ENCODE peak calls at places on chromosome 10, in four cellular contexts. M is IMR-90, F is H9, P is H1. J is an unnamed sample.

GRCh38 chr10:98910048-98910447 is 325.6 kb downstream of the HPSE2 start:
- DNase-seq in M (peak; percentile 24), F (no peak), P (no peak), J (peak; percentile 73)

GRCh38 chr10:101244321-101245050 is 15.2 kb upstream of the LBX1 start:
- DNase-seq in M (peak; percentile 88), F (no peak), P (no peak), J (no peak)

GRCh38 chr10:26448706-26449435 is 10.7 kb downstream of the APBB1IP start:
- DNase-seq in M (no peak), F (no peak), P (no peak), J (no peak)

GRCh38 chr10:128210215-128211063 is 84.2 kb upstream of the MKI67 start:
- DNase-seq in M (no peak), F (peak; percentile 71), P (peak; percentile 88), J (peak; percentile 55)

GRCh38 chr10:131789516-131789915 is 111.3 kb upstream of the PPP2R2D start:
- DNase-seq in M (no peak), F (peak; percentile 12), P (no peak), J (no peak)

GRCh38 chr10:86355571-86356038 is 11.0 kb downstream of the GRID1 start:
- DNase-seq in M (no peak), F (no peak), P (no peak), J (no peak)

GRCh38 chr10:132447446-132448247 is 50.6 kb downstream of the PWWP2B start:
- DNase-seq in M (peak; percentile 71), F (peak; percentile 75), P (no peak), J (peak; percentile 87)

GRCh38 chr10:60142736-60143135 is 236.4 kb upstream of the CCDC6 start:
- DNase-seq in M (no peak), F (no peak), P (no peak), J (no peak)

GRCh38 chr10:15168296-15168780 is at the start of gene NMT2:
- DNase-seq in M (no peak), F (peak; percentile 89), P (peak; percentile 85), J (peak; percentile 91)

GRCh38 chr10:101967119-101967518 is 88.9 kb downstream of the ARMH3 start:
- DNase-seq in M (no peak), F (no peak), P (peak; percentile 11), J (no peak)

GRCh38 chr10:24299587-24300258 is 90.8 kb downstream of the KIAA1217 start:
- DNase-seq in M (peak; percentile 72), F (no peak), P (no peak), J (no peak)

GRCh38 chr10:56537984-56538383 is 176.9 kb upstream of the ZWINT start:
- DNase-seq in M (peak; percentile 27), F (no peak), P (no peak), J (peak; percentile 84)

GRCh38 chr10:118664321-118664720 is 68.9 kb upstream of the PRLHR start:
- DNase-seq in M (no peak), F (no peak), P (no peak), J (no peak)

GRCh38 chr10:100520811-100521210 is 1.1 kb upstream of the SEC31B start:
- DNase-seq in M (peak; percentile 77), F (no peak), P (no peak), J (no peak)

GRCh38 chr10:102621418-102622325 is 22.6 kb upstream of the TRIM8 start:
- DNase-seq in M (peak; percentile 45), F (no peak), P (no peak), J (no peak)

GRCh38 chr10:14093735-14094484 is 236.8 kb downstream of the FRMD4A start:
- DNase-seq in M (peak; percentile 66), F (peak; percentile 63), P (peak; percentile 65), J (peak; percentile 72)

GRCh38 chr10:130359711-130360110 is 223.5 kb downstream of the GLRX3 start:
- DNase-seq in M (no peak), F (no peak), P (no peak), J (no peak)

GRCh38 chr10:129728246-129728820 is 235.7 kb downstream of the EBF3 start:
- DNase-seq in M (no peak), F (no peak), P (no peak), J (no peak)

GRCh38 chr10:123027861-123028260 is 19.1 kb downstream of the ACADSB start:
- DNase-seq in M (peak; percentile 14), F (no peak), P (no peak), J (no peak)

GRCh38 chr10:100349087-100349486 is 2.1 kb downstream of the SCD start:
- DNase-seq in M (no peak), F (no peak), P (no peak), J (no peak)

DNA sequence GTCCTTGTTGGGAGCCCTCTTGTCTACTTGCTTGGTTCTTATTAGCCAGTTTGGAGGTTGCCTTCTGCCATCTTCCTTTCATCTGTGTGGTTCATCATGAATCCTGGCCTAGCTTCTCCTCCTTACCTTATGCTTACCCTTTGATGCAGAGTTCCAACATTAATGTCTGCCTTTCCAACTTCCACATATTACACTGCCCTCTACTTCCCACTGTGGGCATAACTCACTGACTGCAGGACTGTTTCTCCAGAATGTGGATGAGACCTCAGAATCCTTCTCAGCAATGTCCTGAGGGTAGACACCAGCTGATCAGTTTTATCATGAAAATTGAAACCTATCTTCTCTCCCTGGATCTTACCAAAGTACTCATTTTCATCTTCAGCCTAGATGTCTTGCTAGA is 491.0 kb downstream of the LRMDA start:
- DNase-seq in M (peak; percentile 0), F (no peak), P (no peak), J (no peak)
- H3K56ac ChIP-seq in M (no peak overlapping the region), F (no peak overlapping the region), P (no peak overlapping the region), J (no peak overlapping the region)

GRCh38 chr10:43208147-43209063 is 58.5 kb downstream of the RASGEF1A start:
- DNase-seq in M (no peak), F (peak; percentile 24), P (peak; percentile 41), J (no peak)
- H2BK5ac ChIP-seq in M (no peak overlapping the region), F (no peak overlapping the region), P (no peak overlapping the region), J (no peak overlapping the region)

GRCh38 chr10:70475661-70476060 is 2.9 kb upstream of the PALD1 start:
- DNase-seq in M (peak; percentile 8), F (no peak), P (no peak), J (no peak)

GRCh38 chr10:70477661-70478162 is 855 bp upstream of the PALD1 start:
- DNase-seq in M (peak; percentile 18), F (no peak), P (peak; percentile 59), J (peak; percentile 65)

GRCh38 chr10:70478191-70479160 is at the start of gene PALD1:
- DNase-seq in M (no peak), F (peak; percentile 80), P (peak; percentile 89), J (peak; percentile 86)

GRCh38 chr10:70474780-70475179 is 3.8 kb upstream of the PALD1 start:
- DNase-seq in M (no peak), F (no peak), P (no peak), J (no peak)

GRCh38 chr10:70476249-70477035 is 2.1 kb upstream of the PALD1 start:
- DNase-seq in M (no peak), F (no peak), P (no peak), J (no peak)
- H3K4me1 ChIP-seq in M (no peaks in the 10 kb centered on the region), F (peaks cover 9% of the 10 kb centered on the region), P (peaks cover 18% of the 10 kb centered on the region), J (peaks cover 11% of the 10 kb centered on the region)

DNA sequence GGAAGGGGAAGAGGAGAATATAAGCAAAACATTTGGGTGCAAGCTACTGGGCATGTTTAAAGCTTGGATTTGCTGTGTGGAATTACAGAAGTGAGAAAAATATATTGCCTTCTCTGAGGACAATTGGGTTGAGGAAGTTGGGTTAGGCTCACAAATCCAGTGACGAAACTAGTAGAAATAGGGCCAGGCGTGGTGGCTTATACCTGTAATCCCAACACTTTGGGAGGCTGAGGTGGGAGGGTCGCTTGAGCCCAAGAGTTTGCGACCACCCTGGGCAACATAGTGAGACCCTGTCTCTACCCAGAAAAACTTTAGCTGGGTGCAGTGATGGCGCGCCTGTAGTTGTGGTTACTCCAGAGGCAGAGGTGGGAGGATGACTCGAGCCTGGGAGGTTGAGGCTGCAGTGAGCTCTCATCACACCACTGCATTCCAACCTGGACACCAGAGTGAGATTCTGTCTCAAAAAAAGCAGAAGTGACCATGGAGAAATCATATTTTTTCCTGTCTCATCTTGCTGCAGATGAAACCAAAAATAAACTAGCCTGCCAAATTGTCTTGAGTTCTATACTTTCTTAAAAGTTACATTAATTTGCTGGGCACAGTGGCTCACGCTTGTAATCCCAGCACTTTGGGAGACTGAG is 22.4 kb downstream of the NRBF2 start:
- DNase-seq in M (peak; percentile 19), F (no peak), P (no peak), J (no peak)
- H3K56ac ChIP-seq in M (no peak overlapping the region), F (no peak overlapping the region), P (no peak overlapping the region), J (no peak overlapping the region)

DNA sequence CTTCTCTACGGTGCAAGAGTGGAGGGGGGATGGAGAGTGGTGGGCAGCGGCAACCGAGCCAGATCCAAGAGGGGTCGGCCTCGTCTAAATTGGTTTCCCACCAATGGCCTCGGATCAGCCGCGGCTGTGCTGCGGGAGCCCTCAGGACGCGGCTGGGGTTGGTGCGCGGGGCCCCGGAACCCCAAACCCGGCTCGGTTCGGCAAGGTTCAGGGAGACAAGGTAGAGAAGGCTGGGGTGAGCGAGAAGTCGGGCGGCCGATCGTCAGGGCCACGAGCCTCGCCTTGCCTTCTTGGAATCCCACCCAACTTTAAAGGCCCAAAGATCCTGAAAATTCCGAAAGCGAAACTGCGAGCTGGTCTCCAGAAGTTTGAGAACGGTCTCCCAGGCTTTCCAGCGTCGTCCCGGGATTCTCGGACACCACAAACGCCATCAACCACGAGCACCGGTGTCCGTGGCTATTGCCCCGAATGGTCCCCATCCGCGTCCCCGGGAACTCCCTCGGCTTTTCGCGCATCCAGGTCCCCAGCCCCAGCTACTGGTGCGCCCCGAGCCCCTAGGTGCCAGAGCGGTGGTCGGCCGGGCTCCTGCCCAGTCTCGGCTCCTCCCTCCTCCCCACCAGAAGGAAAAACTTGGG is 3.3 kb downstream of the SFMBT2 start:
- DNase-seq in M (no peak), F (peak; percentile 35), P (peak; percentile 59), J (peak; percentile 49)
- H2BK5ac ChIP-seq in M (no peak overlapping the region), F (no peak overlapping the region), P (peak overlapping the region; percentile 71), J (no peak overlapping the region)

J was measured in mesendoderm.